ENCODE peak calls at places on chromosomes 5 and 9, in five cellular contexts. N is CD4-positive, alpha-beta memory T cell; O is K562; X is hepatocyte; V is AG10803. J is an unnamed sample.

GRCh38 chr5:65198777-65199120 is 283.0 kb downstream of the ADAMTS6 start:
- DNase-seq in N (no peak), O (no peak), X (no peak), V (peak; percentile 99), J (no peak)

GRCh38 chr9:94443039-94443722 is 111.7 kb upstream of the PCAT7 start:
- DNase-seq in N (no peak), O (no peak), X (no peak), V (no peak), J (no peak)

GRCh38 chr9:6109986-6110385 is 94.6 kb upstream of the RANBP6 start:
- DNase-seq in N (no peak), O (no peak), X (no peak), V (peak; percentile 8), J (peak; percentile 31)

GRCh38 chr9:81824802-81825770 is 103.1 kb upstream of the SPATA31D4 start:
- DNase-seq in N (no peak), O (no peak), X (no peak), V (no peak), J (no peak)

GRCh38 chr9:130765135-130766030 is 69.7 kb upstream of the ABL1 start:
- DNase-seq in N (no peak), O (no peak), X (no peak), V (peak; percentile 28), J (no peak)

GRCh38 chr5:2185646-2186471 is 303.1 kb upstream of the IRX4 start:
- DNase-seq in N (no peak), O (no peak), X (no peak), V (no peak), J (no peak)

GRCh38 chr5:168288349-168289245 is 2.8 kb upstream of the WWC1 start:
- DNase-seq in N (no peak), O (no peak), X (peak; percentile 90), V (no peak), J (no peak)

GRCh38 chr5:175385691-175386360 is 58.2 kb downstream of the DRD1 start:
- DNase-seq in N (no peak), O (no peak), X (no peak), V (peak; percentile 3), J (no peak)

GRCh38 chr9:89470239-89470638 is 27.7 kb downstream of the SEMA4D start:
- DNase-seq in N (no peak), O (no peak), X (no peak), V (no peak), J (no peak)

GRCh38 chr9:28234133-28234898 is 661.0 kb upstream of the C9orf72 start:
- DNase-seq in N (no peak), O (no peak), X (no peak), V (no peak), J (no peak)

GRCh38 chr5:177537389-177538361 is 16.7 kb downstream of the FAM193B start:
- DNase-seq in N (no peak), O (no peak), X (peak; percentile 69), V (peak; percentile 95), J (no peak)

GRCh38 chr5:168826292-168826725 is 247.1 kb upstream of the PANK3 start:
- DNase-seq in N (no peak), O (no peak), X (no peak), V (no peak), J (no peak)

DNA sequence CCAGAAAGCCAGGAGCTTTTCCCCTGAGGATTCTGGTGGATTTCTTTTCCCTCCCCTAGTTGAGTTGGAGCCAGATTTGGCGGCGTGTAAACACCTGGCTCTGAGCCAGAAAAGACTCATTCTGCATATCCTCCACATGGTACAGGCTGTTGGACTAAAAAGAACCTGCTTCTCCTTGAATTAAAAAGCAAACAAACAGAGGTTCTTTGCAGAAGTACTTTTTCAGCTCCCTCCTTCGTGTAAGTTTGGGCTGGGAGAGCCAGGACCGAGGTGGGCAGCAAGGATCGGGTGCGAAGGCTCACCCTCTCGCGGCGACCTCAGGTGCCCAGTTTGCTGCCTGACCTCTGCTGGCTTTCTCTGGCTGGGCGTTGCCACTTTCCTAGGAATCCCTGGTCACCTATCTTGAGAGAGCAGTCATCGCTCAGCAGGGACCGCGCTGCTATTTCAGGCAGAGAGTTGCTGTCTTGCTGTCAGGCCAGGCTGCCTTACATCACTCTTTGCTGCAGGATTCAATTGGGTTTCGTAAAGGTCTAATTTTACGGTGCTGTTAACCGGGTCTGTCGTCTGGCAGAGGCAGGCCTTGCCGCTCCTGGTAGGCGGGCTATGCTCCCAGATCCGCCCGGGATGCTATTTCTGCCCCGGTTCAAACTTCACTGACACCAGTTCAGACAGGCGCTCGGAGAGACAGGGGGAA is 3.2 kb downstream of the PAPPA start:
- DNase-seq in N (no peak), O (no peak), X (peak; percentile 77), V (peak; percentile 91), J (no peak)
- H3K4me3 ChIP-seq in N (no peak overlapping the region), O (no peak overlapping the region), X (no peak overlapping the region), V (peak overlapping the region; percentile 93), J (no peak overlapping the region)

DNA sequence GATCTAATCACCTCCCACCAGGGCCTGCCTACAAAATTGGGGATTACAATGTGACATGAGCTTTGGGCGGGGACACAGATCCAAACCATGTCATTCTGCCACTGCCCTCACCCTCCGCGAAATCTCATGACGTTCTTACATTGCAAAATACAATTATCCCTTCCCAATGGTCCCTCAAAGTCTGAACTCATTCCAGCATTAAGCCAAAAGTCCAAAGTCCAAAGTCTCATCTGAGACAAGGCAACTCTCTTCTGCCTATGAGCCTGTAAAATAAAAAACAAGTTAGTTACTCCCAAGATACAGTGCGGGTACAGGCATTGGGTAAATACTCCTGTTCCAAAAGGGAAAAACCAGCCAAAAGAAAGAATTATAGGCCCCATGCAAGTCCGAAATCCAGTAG is 14.6 kb upstream of the PCDHAC2 start:
- DNase-seq in N (no peak), O (no peak), X (no peak), V (no peak), J (no peak)
- H3K4me3 ChIP-seq in N (no peak overlapping the region), O (no peak overlapping the region), X (no peak overlapping the region), V (no peak overlapping the region), J (no peak overlapping the region)

GRCh38 chr9:93184439-93185221 is 691 bp downstream of the WNK2 start:
- DNase-seq in N (no peak), O (no peak), X (no peak), V (no peak), J (no peak)

GRCh38 chr9:93187047-93187446 is 3.1 kb downstream of the WNK2 start:
- DNase-seq in N (no peak), O (no peak), X (no peak), V (no peak), J (no peak)

GRCh38 chr9:93187574-93187973 is 3.6 kb downstream of the WNK2 start:
- DNase-seq in N (no peak), O (no peak), X (no peak), V (no peak), J (no peak)

GRCh38 chr9:93185261-93186150 is 1.6 kb downstream of the WNK2 start:
- DNase-seq in N (no peak), O (no peak), X (no peak), V (no peak), J (no peak)

DNA sequence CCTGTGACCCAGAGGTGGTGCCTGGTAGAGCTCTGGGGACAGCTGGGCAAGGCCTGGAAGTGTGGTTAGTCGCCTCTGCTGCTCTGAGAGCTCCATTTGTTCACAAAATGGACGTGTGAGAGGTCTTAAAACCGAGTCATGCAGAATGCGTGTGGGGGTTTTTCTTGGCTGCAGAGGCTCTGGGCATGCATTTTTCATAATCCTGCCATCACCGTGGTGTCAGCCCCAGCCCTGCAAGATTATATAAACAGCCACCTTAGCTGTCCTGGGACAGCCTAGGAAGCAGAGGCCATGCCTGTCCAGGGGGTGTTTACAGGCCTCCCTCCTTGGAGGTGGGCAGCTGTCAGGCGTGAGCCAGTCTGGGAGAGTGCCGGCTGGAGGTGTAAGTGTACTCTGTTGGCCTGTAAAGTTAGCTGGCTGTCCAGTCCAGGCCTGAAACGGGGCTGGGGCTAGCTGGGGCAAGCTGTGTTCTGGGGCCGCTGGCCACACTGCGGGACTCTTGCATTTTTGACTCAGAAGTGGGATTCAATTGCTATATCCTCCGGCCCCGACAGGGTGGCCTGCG is 2.3 kb downstream of the WNK2 start:
- DNase-seq in N (no peak), O (no peak), X (no peak), V (no peak), J (no peak)
- H3K4me3 ChIP-seq in N (no peak overlapping the region), O (no peak overlapping the region), X (no peak overlapping the region), V (no peak overlapping the region), J (no peak overlapping the region)

DNA sequence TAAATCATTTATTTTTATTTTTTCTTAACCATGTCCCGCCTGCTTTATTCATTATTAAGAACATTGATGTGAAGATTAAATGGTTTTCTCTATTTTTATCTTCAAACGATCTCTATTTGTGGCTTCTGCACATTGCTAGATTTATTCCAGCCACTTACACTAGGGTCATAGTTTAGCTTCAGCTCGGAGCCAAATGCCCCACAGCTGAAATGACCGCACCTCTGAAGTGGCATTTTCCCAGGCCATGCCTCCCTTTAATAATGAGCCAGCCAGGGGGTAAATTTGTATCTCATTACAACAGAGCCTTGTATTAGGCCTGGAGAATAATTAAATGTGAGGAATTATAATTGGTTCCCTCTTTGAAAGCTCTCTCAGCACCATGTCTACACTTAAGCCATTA is 89.4 kb downstream of the DOCK8 start:
- DNase-seq in N (no peak), O (no peak), X (no peak), V (no peak), J (no peak)
- H3K4me3 ChIP-seq in N (no peak overlapping the region), O (no peak overlapping the region), X (no peak overlapping the region), V (no peak overlapping the region), J (no peak overlapping the region)

DNA sequence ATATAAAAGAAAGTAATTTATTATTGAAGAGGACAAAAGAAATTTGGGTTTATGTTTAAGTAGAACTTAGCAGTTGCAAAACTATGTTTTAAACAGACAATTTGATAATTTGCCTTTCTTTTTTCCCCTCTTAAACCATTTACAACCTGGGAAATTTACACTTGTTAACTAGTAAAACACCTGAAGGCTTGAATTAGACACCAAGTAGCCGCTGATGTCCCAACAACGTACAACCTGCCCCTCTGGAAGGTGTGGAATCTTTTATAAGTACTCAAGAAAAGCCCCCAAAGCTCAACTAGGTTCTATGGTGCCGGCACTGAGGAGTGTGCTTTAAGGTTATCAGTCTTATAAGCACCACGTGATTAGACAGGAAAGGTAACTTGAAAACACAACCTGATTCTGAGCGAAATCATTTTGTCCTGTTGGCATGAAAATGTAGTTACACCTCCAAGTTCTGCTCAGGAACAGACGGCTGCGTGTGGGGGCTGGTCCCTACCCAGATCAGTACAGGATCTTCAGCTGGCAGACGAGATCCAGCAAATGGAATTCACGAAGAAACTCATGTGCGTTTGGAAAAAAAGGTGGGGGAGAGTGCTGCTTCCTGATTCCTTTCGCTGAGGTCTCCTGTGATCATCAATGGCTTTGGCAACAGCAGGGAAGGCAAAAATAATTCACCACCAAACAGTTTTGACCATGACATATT is 195.6 kb downstream of the MEF2C start:
- DNase-seq in N (no peak), O (no peak), X (no peak), V (no peak), J (no peak)
- H3K4me3 ChIP-seq in N (no peak overlapping the region), O (no peak overlapping the region), X (no peak overlapping the region), V (no peak overlapping the region), J (no peak overlapping the region)

GRCh38 chr9:122900791-122901190 is 4.4 kb downstream of the RC3H2 start:
- DNase-seq in N (no peak), O (no peak), X (no peak), V (peak; percentile 23), J (no peak)
- H3K4me3 ChIP-seq in N (peak overlapping the region; percentile 40), O (no peak overlapping the region), X (no peak overlapping the region), V (peak overlapping the region; percentile 28), J (no peak overlapping the region)

DNA sequence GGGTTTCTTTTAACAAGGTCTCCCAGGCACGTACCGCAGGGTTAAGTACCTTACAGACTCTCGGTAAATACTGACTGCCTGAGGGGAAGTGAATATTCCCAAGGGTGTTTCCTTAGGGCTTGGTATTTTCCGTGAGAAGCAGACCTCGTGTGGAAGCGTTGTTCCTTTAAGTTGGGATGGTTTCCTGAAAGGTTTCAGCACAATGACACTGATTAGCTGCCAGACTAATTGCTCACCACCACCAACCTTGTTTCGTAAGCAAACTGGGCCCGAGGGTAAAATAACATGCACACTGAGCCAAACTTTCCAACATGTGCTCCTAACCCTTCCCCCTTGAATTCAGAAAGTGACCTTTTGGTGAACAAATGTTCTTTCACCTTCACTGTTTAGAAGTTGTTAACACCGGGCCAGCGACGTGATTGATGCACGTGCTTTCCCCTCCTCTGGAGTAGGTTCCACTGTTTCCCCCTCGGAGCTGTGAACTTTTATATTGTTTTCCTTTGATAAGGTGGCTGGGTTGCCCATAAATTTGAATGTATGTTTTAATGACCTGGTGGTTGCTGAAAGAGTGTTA is 128.1 kb upstream of the RPS23 start:
- DNase-seq in N (no peak), O (no peak), X (no peak), V (peak; percentile 88), J (no peak)
- H3K4me3 ChIP-seq in N (no peak overlapping the region), O (no peak overlapping the region), X (no peak overlapping the region), V (no peak overlapping the region), J (no peak overlapping the region)